ENCODE peak calls at places on chromosomes 2 and 18, in six cellular contexts. One of them, this sample, is unnamed.

GRCh38 chr18:27185897-27186296 is 789 bp upstream of the CHST9 start:
- DNase-seq in left colon: no peak
- DNase-seq in NAMALWA: no peak
- DNase-seq in activated CD8-positive, alpha-beta memory T cell treated with anti-CD3 and anti-CD28 coated beads for 24 hours: no peak
- DNase-seq in heart right ventricle: no peak
- DNase-seq in activated CD4-positive, alpha-beta T cell treated with anti-CD3 and anti-CD28 coated beads for 1 hour: no peak
- DNase-seq in this sample: no peak

GRCh38 chr18:63979409-63979908 is 9.6 kb downstream of the SERPINB8 start:
- DNase-seq in left colon: peak
- DNase-seq in NAMALWA: peak
- DNase-seq in activated CD4-positive, alpha-beta T cell treated with anti-CD3 and anti-CD28 coated beads for 1 hour: no peak
- DNase-seq in activated CD8-positive, alpha-beta memory T cell treated with anti-CD3 and anti-CD28 coated beads for 24 hours: no peak
- DNase-seq in heart right ventricle: no peak
- DNase-seq in this sample: no peak

GRCh38 chr2:234251326-234252271 is 201.1 kb downstream of the SPP2 start:
- DNase-seq in activated CD8-positive, alpha-beta memory T cell treated with anti-CD3 and anti-CD28 coated beads for 24 hours: no peak
- DNase-seq in activated CD4-positive, alpha-beta T cell treated with anti-CD3 and anti-CD28 coated beads for 1 hour: no peak
- DNase-seq in heart right ventricle: no peak
- DNase-seq in left colon: peak
- DNase-seq in NAMALWA: no peak
- DNase-seq in this sample: no peak

GRCh38 chr2:36902385-36903120 is 63.8 kb downstream of the STRN start:
- DNase-seq in activated CD4-positive, alpha-beta T cell treated with anti-CD3 and anti-CD28 coated beads for 1 hour: no peak
- DNase-seq in activated CD8-positive, alpha-beta memory T cell treated with anti-CD3 and anti-CD28 coated beads for 24 hours: no peak
- DNase-seq in heart right ventricle: no peak
- DNase-seq in NAMALWA: no peak
- DNase-seq in left colon: no peak
- DNase-seq in this sample: no peak

GRCh38 chr2:9030882-9031645 is 27.6 kb upstream of the MBOAT2 start:
- DNase-seq in left colon: no peak
- DNase-seq in NAMALWA: no peak
- DNase-seq in activated CD8-positive, alpha-beta memory T cell treated with anti-CD3 and anti-CD28 coated beads for 24 hours: no peak
- DNase-seq in activated CD4-positive, alpha-beta T cell treated with anti-CD3 and anti-CD28 coated beads for 1 hour: no peak
- DNase-seq in heart right ventricle: no peak
- DNase-seq in this sample: no peak

GRCh38 chr18:46939998-46940571 is 22.7 kb downstream of the KATNAL2 start:
- DNase-seq in activated CD8-positive, alpha-beta memory T cell treated with anti-CD3 and anti-CD28 coated beads for 24 hours: no peak
- DNase-seq in activated CD4-positive, alpha-beta T cell treated with anti-CD3 and anti-CD28 coated beads for 1 hour: no peak
- DNase-seq in left colon: no peak
- DNase-seq in NAMALWA: no peak
- DNase-seq in heart right ventricle: no peak
- DNase-seq in this sample: no peak

GRCh38 chr2:74878551-74878950 is 44.6 kb downstream of the HK2 start:
- DNase-seq in left colon: no peak
- DNase-seq in NAMALWA: no peak
- DNase-seq in activated CD4-positive, alpha-beta T cell treated with anti-CD3 and anti-CD28 coated beads for 1 hour: no peak
- DNase-seq in activated CD8-positive, alpha-beta memory T cell treated with anti-CD3 and anti-CD28 coated beads for 24 hours: no peak
- DNase-seq in heart right ventricle: no peak
- DNase-seq in this sample: no peak

GRCh38 chr2:82790277-82791021 is 1668.6 kb downstream of the SUCLG1 start:
- DNase-seq in activated CD8-positive, alpha-beta memory T cell treated with anti-CD3 and anti-CD28 coated beads for 24 hours: no peak
- DNase-seq in heart right ventricle: no peak
- DNase-seq in NAMALWA: no peak
- DNase-seq in left colon: no peak
- DNase-seq in activated CD4-positive, alpha-beta T cell treated with anti-CD3 and anti-CD28 coated beads for 1 hour: no peak
- DNase-seq in this sample: no peak

GRCh38 chr18:73777356-73778051 is 370.1 kb downstream of the FBXO15 start:
- DNase-seq in NAMALWA: no peak
- DNase-seq in heart right ventricle: no peak
- DNase-seq in activated CD8-positive, alpha-beta memory T cell treated with anti-CD3 and anti-CD28 coated beads for 24 hours: no peak
- DNase-seq in left colon: no peak
- DNase-seq in activated CD4-positive, alpha-beta T cell treated with anti-CD3 and anti-CD28 coated beads for 1 hour: no peak
- DNase-seq in this sample: no peak

GRCh38 chr2:218567797-218568189 is 358 bp downstream of the USP37 start:
- DNase-seq in left colon: no peak
- DNase-seq in heart right ventricle: no peak
- DNase-seq in activated CD4-positive, alpha-beta T cell treated with anti-CD3 and anti-CD28 coated beads for 1 hour: no peak
- DNase-seq in activated CD8-positive, alpha-beta memory T cell treated with anti-CD3 and anti-CD28 coated beads for 24 hours: no peak
- DNase-seq in NAMALWA: no peak
- DNase-seq in this sample: no peak

GRCh38 chr2:59658906-59659305 is 894.5 kb downstream of the BCL11A start:
- DNase-seq in left colon: no peak
- DNase-seq in activated CD8-positive, alpha-beta memory T cell treated with anti-CD3 and anti-CD28 coated beads for 24 hours: no peak
- DNase-seq in NAMALWA: no peak
- DNase-seq in heart right ventricle: no peak
- DNase-seq in activated CD4-positive, alpha-beta T cell treated with anti-CD3 and anti-CD28 coated beads for 1 hour: no peak
- DNase-seq in this sample: no peak

GRCh38 chr2:143087033-143087432 is 42.2 kb upstream of the ARHGAP15 start:
- DNase-seq in activated CD8-positive, alpha-beta memory T cell treated with anti-CD3 and anti-CD28 coated beads for 24 hours: no peak
- DNase-seq in NAMALWA: no peak
- DNase-seq in heart right ventricle: no peak
- DNase-seq in left colon: no peak
- DNase-seq in activated CD4-positive, alpha-beta T cell treated with anti-CD3 and anti-CD28 coated beads for 1 hour: no peak
- DNase-seq in this sample: no peak

GRCh38 chr2:241514545-241514944 is 6.2 kb upstream of the STK25 start:
- DNase-seq in heart right ventricle: no peak
- DNase-seq in activated CD4-positive, alpha-beta T cell treated with anti-CD3 and anti-CD28 coated beads for 1 hour: no peak
- DNase-seq in activated CD8-positive, alpha-beta memory T cell treated with anti-CD3 and anti-CD28 coated beads for 24 hours: no peak
- DNase-seq in left colon: no peak
- DNase-seq in NAMALWA: no peak
- DNase-seq in this sample: no peak

GRCh38 chr18:3319399-3319798 is 57.5 kb downstream of the MYL12B start:
- DNase-seq in left colon: no peak
- DNase-seq in NAMALWA: no peak
- DNase-seq in activated CD4-positive, alpha-beta T cell treated with anti-CD3 and anti-CD28 coated beads for 1 hour: no peak
- DNase-seq in activated CD8-positive, alpha-beta memory T cell treated with anti-CD3 and anti-CD28 coated beads for 24 hours: no peak
- DNase-seq in heart right ventricle: no peak
- DNase-seq in this sample: no peak

GRCh38 chr18:68426731-68427315 is 288.1 kb downstream of the TMX3 start:
- DNase-seq in heart right ventricle: no peak
- DNase-seq in activated CD8-positive, alpha-beta memory T cell treated with anti-CD3 and anti-CD28 coated beads for 24 hours: no peak
- DNase-seq in left colon: no peak
- DNase-seq in NAMALWA: no peak
- DNase-seq in activated CD4-positive, alpha-beta T cell treated with anti-CD3 and anti-CD28 coated beads for 1 hour: no peak
- DNase-seq in this sample: no peak

GRCh38 chr2:86243272-86243671 is 44.0 kb downstream of the MRPL35 start:
- DNase-seq in NAMALWA: no peak
- DNase-seq in activated CD4-positive, alpha-beta T cell treated with anti-CD3 and anti-CD28 coated beads for 1 hour: no peak
- DNase-seq in heart right ventricle: no peak
- DNase-seq in left colon: no peak
- DNase-seq in activated CD8-positive, alpha-beta memory T cell treated with anti-CD3 and anti-CD28 coated beads for 24 hours: no peak
- DNase-seq in this sample: no peak

GRCh38 chr2:226483143-226483542 is 316.5 kb downstream of the IRS1 start:
- DNase-seq in activated CD8-positive, alpha-beta memory T cell treated with anti-CD3 and anti-CD28 coated beads for 24 hours: no peak
- DNase-seq in left colon: no peak
- DNase-seq in heart right ventricle: no peak
- DNase-seq in activated CD4-positive, alpha-beta T cell treated with anti-CD3 and anti-CD28 coated beads for 1 hour: no peak
- DNase-seq in NAMALWA: no peak
- DNase-seq in this sample: no peak

GRCh38 chr2:70888925-70889715 is 46.6 kb upstream of the ATP6V1B1 start:
- DNase-seq in NAMALWA: no peak
- DNase-seq in activated CD4-positive, alpha-beta T cell treated with anti-CD3 and anti-CD28 coated beads for 1 hour: no peak
- DNase-seq in activated CD8-positive, alpha-beta memory T cell treated with anti-CD3 and anti-CD28 coated beads for 24 hours: no peak
- DNase-seq in heart right ventricle: peak
- DNase-seq in left colon: no peak
- DNase-seq in this sample: peak

GRCh38 chr2:237746302-237747080 is 52.1 kb upstream of the RBM44 start:
- DNase-seq in left colon: no peak
- DNase-seq in NAMALWA: no peak
- DNase-seq in activated CD4-positive, alpha-beta T cell treated with anti-CD3 and anti-CD28 coated beads for 1 hour: no peak
- DNase-seq in heart right ventricle: no peak
- DNase-seq in activated CD8-positive, alpha-beta memory T cell treated with anti-CD3 and anti-CD28 coated beads for 24 hours: peak
- DNase-seq in this sample: no peak

GRCh38 chr2:189698020-189698887 is 23.8 kb downstream of the ANKAR start:
- DNase-seq in activated CD4-positive, alpha-beta T cell treated with anti-CD3 and anti-CD28 coated beads for 1 hour: no peak
- DNase-seq in NAMALWA: peak
- DNase-seq in activated CD8-positive, alpha-beta memory T cell treated with anti-CD3 and anti-CD28 coated beads for 24 hours: no peak
- DNase-seq in heart right ventricle: no peak
- DNase-seq in left colon: peak
- DNase-seq in this sample: no peak

GRCh38 chr2:50535971-50536759 is 495.8 kb downstream of the NRXN1 start:
- DNase-seq in heart right ventricle: no peak
- DNase-seq in left colon: no peak
- DNase-seq in activated CD4-positive, alpha-beta T cell treated with anti-CD3 and anti-CD28 coated beads for 1 hour: no peak
- DNase-seq in activated CD8-positive, alpha-beta memory T cell treated with anti-CD3 and anti-CD28 coated beads for 24 hours: no peak
- DNase-seq in NAMALWA: peak
- DNase-seq in this sample: no peak

GRCh38 chr2:230924092-230924469 is 961 bp downstream of the GPR55 start:
- DNase-seq in left colon: no peak
- DNase-seq in heart right ventricle: no peak
- DNase-seq in activated CD4-positive, alpha-beta T cell treated with anti-CD3 and anti-CD28 coated beads for 1 hour: no peak
- DNase-seq in activated CD8-positive, alpha-beta memory T cell treated with anti-CD3 and anti-CD28 coated beads for 24 hours: no peak
- DNase-seq in NAMALWA: no peak
- DNase-seq in this sample: no peak

GRCh38 chr2:14425869-14426268 is 206.6 kb upstream of the LRATD1 start:
- DNase-seq in left colon: no peak
- DNase-seq in activated CD8-positive, alpha-beta memory T cell treated with anti-CD3 and anti-CD28 coated beads for 24 hours: no peak
- DNase-seq in NAMALWA: no peak
- DNase-seq in activated CD4-positive, alpha-beta T cell treated with anti-CD3 and anti-CD28 coated beads for 1 hour: no peak
- DNase-seq in heart right ventricle: no peak
- DNase-seq in this sample: no peak

GRCh38 chr18:60372598-60372997 is at the start of gene MC4R:
- DNase-seq in activated CD4-positive, alpha-beta T cell treated with anti-CD3 and anti-CD28 coated beads for 1 hour: no peak
- DNase-seq in NAMALWA: peak
- DNase-seq in heart right ventricle: no peak
- DNase-seq in left colon: no peak
- DNase-seq in activated CD8-positive, alpha-beta memory T cell treated with anti-CD3 and anti-CD28 coated beads for 24 hours: no peak
- DNase-seq in this sample: no peak

GRCh38 chr2:131543385-131543891 is 15.8 kb downstream of the CCDC74A start:
- DNase-seq in activated CD4-positive, alpha-beta T cell treated with anti-CD3 and anti-CD28 coated beads for 1 hour: no peak
- DNase-seq in activated CD8-positive, alpha-beta memory T cell treated with anti-CD3 and anti-CD28 coated beads for 24 hours: no peak
- DNase-seq in heart right ventricle: no peak
- DNase-seq in left colon: no peak
- DNase-seq in NAMALWA: no peak
- DNase-seq in this sample: no peak

GRCh38 chr2:81523344-81523743 is 1218.8 kb upstream of the LRRTM1 start:
- DNase-seq in activated CD4-positive, alpha-beta T cell treated with anti-CD3 and anti-CD28 coated beads for 1 hour: no peak
- DNase-seq in activated CD8-positive, alpha-beta memory T cell treated with anti-CD3 and anti-CD28 coated beads for 24 hours: no peak
- DNase-seq in NAMALWA: no peak
- DNase-seq in left colon: no peak
- DNase-seq in heart right ventricle: no peak
- DNase-seq in this sample: no peak

GRCh38 chr18:65039578-65039977 is 711.2 kb upstream of the CDH7 start:
- DNase-seq in NAMALWA: no peak
- DNase-seq in heart right ventricle: no peak
- DNase-seq in activated CD4-positive, alpha-beta T cell treated with anti-CD3 and anti-CD28 coated beads for 1 hour: no peak
- DNase-seq in left colon: no peak
- DNase-seq in activated CD8-positive, alpha-beta memory T cell treated with anti-CD3 and anti-CD28 coated beads for 24 hours: no peak
- DNase-seq in this sample: no peak

GRCh38 chr2:55282110-55282917 is 13.3 kb upstream of the MTIF2 start:
- DNase-seq in activated CD8-positive, alpha-beta memory T cell treated with anti-CD3 and anti-CD28 coated beads for 24 hours: peak
- DNase-seq in heart right ventricle: peak
- DNase-seq in activated CD4-positive, alpha-beta T cell treated with anti-CD3 and anti-CD28 coated beads for 1 hour: peak
- DNase-seq in left colon: peak
- DNase-seq in NAMALWA: peak
- DNase-seq in this sample: no peak

GRCh38 chr2:36952748-36953197 is 13.6 kb downstream of the STRN start:
- DNase-seq in activated CD8-positive, alpha-beta memory T cell treated with anti-CD3 and anti-CD28 coated beads for 24 hours: no peak
- DNase-seq in NAMALWA: no peak
- DNase-seq in activated CD4-positive, alpha-beta T cell treated with anti-CD3 and anti-CD28 coated beads for 1 hour: no peak
- DNase-seq in heart right ventricle: no peak
- DNase-seq in left colon: no peak
- DNase-seq in this sample: no peak

GRCh38 chr2:237790353-237790752 is 8.2 kb upstream of the RBM44 start:
- DNase-seq in activated CD8-positive, alpha-beta memory T cell treated with anti-CD3 and anti-CD28 coated beads for 24 hours: no peak
- DNase-seq in heart right ventricle: no peak
- DNase-seq in NAMALWA: peak
- DNase-seq in left colon: no peak
- DNase-seq in activated CD4-positive, alpha-beta T cell treated with anti-CD3 and anti-CD28 coated beads for 1 hour: no peak
- DNase-seq in this sample: no peak

GRCh38 chr2:102055346-102055975 is 63.7 kb downstream of the IL1R2 start:
- DNase-seq in activated CD8-positive, alpha-beta memory T cell treated with anti-CD3 and anti-CD28 coated beads for 24 hours: no peak
- DNase-seq in heart right ventricle: no peak
- DNase-seq in NAMALWA: no peak
- DNase-seq in activated CD4-positive, alpha-beta T cell treated with anti-CD3 and anti-CD28 coated beads for 1 hour: no peak
- DNase-seq in left colon: no peak
- DNase-seq in this sample: peak

GRCh38 chr2:238251331-238251730 is 11.5 kb upstream of the HES6 start:
- DNase-seq in NAMALWA: no peak
- DNase-seq in left colon: no peak
- DNase-seq in activated CD4-positive, alpha-beta T cell treated with anti-CD3 and anti-CD28 coated beads for 1 hour: no peak
- DNase-seq in activated CD8-positive, alpha-beta memory T cell treated with anti-CD3 and anti-CD28 coated beads for 24 hours: no peak
- DNase-seq in heart right ventricle: peak
- DNase-seq in this sample: no peak

GRCh38 chr2:37561615-37562569 is 109.5 kb downstream of the CDC42EP3 start:
- DNase-seq in NAMALWA: peak
- DNase-seq in activated CD4-positive, alpha-beta T cell treated with anti-CD3 and anti-CD28 coated beads for 1 hour: no peak
- DNase-seq in heart right ventricle: no peak
- DNase-seq in activated CD8-positive, alpha-beta memory T cell treated with anti-CD3 and anti-CD28 coated beads for 24 hours: peak
- DNase-seq in left colon: no peak
- DNase-seq in this sample: no peak

GRCh38 chr2:238570391-238570790 is 143.7 kb downstream of the ASB1 start:
- DNase-seq in activated CD8-positive, alpha-beta memory T cell treated with anti-CD3 and anti-CD28 coated beads for 24 hours: no peak
- DNase-seq in NAMALWA: no peak
- DNase-seq in activated CD4-positive, alpha-beta T cell treated with anti-CD3 and anti-CD28 coated beads for 1 hour: no peak
- DNase-seq in heart right ventricle: no peak
- DNase-seq in left colon: no peak
- DNase-seq in this sample: no peak

GRCh38 chr2:46431481-46432235 is 47.7 kb upstream of the TMEM247 start:
- DNase-seq in activated CD8-positive, alpha-beta memory T cell treated with anti-CD3 and anti-CD28 coated beads for 24 hours: no peak
- DNase-seq in heart right ventricle: no peak
- DNase-seq in NAMALWA: no peak
- DNase-seq in activated CD4-positive, alpha-beta T cell treated with anti-CD3 and anti-CD28 coated beads for 1 hour: no peak
- DNase-seq in left colon: no peak
- DNase-seq in this sample: no peak

This sample was measured in vagina.